ENCODE peak calls at places on chromosome 16, in six cellular contexts. L is CD4-positive, CD25-positive, alpha-beta regulatory T cell; Q is prostate gland; P is uterus; O is HCT116; U is GM12878. B is an unnamed sample. For H3K9me3 and H3K27me3, the result is how much of the 10 kb centered on the place peaks cover.

GRCh38 chr16:47018223-47018891 is 44.9 kb upstream of the DNAJA2 start:
- DNase-seq in L (peak), Q (peak), P (no peak), O (peak), U (peak), B (no peak)

GRCh38 chr16:21666772-21667171 is 3.0 kb downstream of the OTOA start:
- DNase-seq in L (no peak), Q (no peak), P (no peak), O (no peak), U (no peak), B (no peak)

GRCh38 chr16:13680021-13680672 is 239.8 kb upstream of the ERCC4 start:
- DNase-seq in L (no peak), Q (no peak), P (no peak), O (no peak), U (no peak), B (no peak)

GRCh38 chr16:27264151-27264550 is 4.4 kb downstream of the NSMCE1 start:
- DNase-seq in L (no peak), Q (no peak), P (no peak), O (peak), U (no peak), B (no peak)

GRCh38 chr16:64975821-64976220 is 146.0 kb downstream of the CDH11 start:
- DNase-seq in L (no peak), Q (no peak), P (no peak), O (no peak), U (no peak), B (no peak)

GRCh38 chr16:84916850-84917249 is 94.5 kb downstream of the ZDHHC7 start:
- DNase-seq in L (no peak), Q (no peak), P (no peak), O (no peak), U (no peak), B (no peak)

GRCh38 chr16:77599793-77600415 is 122.4 kb upstream of the NUDT7 start:
- DNase-seq in L (peak), Q (peak), P (no peak), O (peak), U (no peak), B (no peak)

GRCh38 chr16:35506898-35507194 is 2047.4 kb downstream of the TP53TG3F start:
- DNase-seq in L (no peak), Q (no peak), P (no peak), O (no peak), U (no peak), B (no peak)

GRCh38 chr16:23556881-23557778 is at the start of the genes EARS2 and UBFD1:
- DNase-seq in L (peak), Q (peak), P (peak), O (peak), U (peak), B (peak)

GRCh38 chr16:62876133-62876532 is 839.9 kb upstream of the CDH8 start:
- DNase-seq in L (no peak), Q (no peak), P (no peak), O (no peak), U (no peak), B (no peak)

GRCh38 chr16:76749780-76750375 is 441.1 kb upstream of the MON1B start:
- DNase-seq in L (no peak), Q (no peak), P (no peak), O (no peak), U (no peak), B (no peak)

GRCh38 chr16:89574681-89575246 is 794 bp upstream of the CPNE7 start:
- DNase-seq in L (peak), Q (no peak), P (no peak), O (peak), U (no peak), B (no peak)

GRCh38 chr16:30569746-30570325 is 1.7 kb downstream of the ZNF688 start:
- DNase-seq in L (no peak), Q (no peak), P (no peak), O (no peak), U (no peak), B (no peak)

GRCh38 chr16:31920373-31920772 is 46.8 kb downstream of the ZNF267 start:
- DNase-seq in L (no peak), Q (no peak), P (no peak), O (no peak), U (no peak), B (no peak)
- H3K9me3 ChIP-seq in L (half or more), Q (under half), P (under half), O (under half), U (under half), B (half or more)

GRCh38 chr16:75309156-75309555 is 57.7 kb upstream of the BCAR1 start:
- DNase-seq in L (no peak), Q (no peak), P (no peak), O (no peak), U (no peak), B (no peak)

GRCh38 chr16:75311383-75311938 is 60.0 kb upstream of the BCAR1 start:
- DNase-seq in L (no peak), Q (no peak), P (no peak), O (no peak), U (no peak), B (no peak)

GRCh38 chr16:75309899-75310430 is 58.5 kb upstream of the BCAR1 start:
- DNase-seq in L (no peak), Q (no peak), P (no peak), O (no peak), U (no peak), B (no peak)

GRCh38 chr16:75312875-75313274 is 61.5 kb upstream of the BCAR1 start:
- DNase-seq in L (no peak), Q (no peak), P (no peak), O (no peak), U (no peak), B (no peak)

GRCh38 chr16:75310541-75310940 is 59.1 kb upstream of the BCAR1 start:
- DNase-seq in L (no peak), Q (no peak), P (no peak), O (no peak), U (no peak), B (no peak)
- H3K27me3 ChIP-seq in L (under half), Q (under half), P (under half), O (under half), U (under half), B (under half)

GRCh38 chr16:68564367-68564985 is 25.4 kb downstream of the ZFP90 start:
- DNase-seq in L (peak), Q (no peak), P (no peak), O (no peak), U (no peak), B (no peak)
- H3K9me3 ChIP-seq in L (half or more), Q (under half), P (under half), O (half or more), U (half or more), B (half or more)

GRCh38 chr16:3032624-3033023 is 4.1 kb downstream of the BICDL2 start:
- DNase-seq in L (no peak), Q (no peak), P (no peak), O (no peak), U (peak), B (no peak)
- H3K27me3 ChIP-seq in L (under half), Q (under half), P (under half), O (under half), U (under half), B (half or more)

GRCh38 chr16:88023366-88023765 is 72.1 kb downstream of the BANP start:
- DNase-seq in L (no peak), Q (no peak), P (no peak), O (no peak), U (no peak), B (no peak)

GRCh38 chr16:88020513-88020885 is 69.3 kb downstream of the BANP start:
- DNase-seq in L (no peak), Q (no peak), P (no peak), O (no peak), U (no peak), B (no peak)

GRCh38 chr16:88022076-88023042 is 71.1 kb downstream of the BANP start:
- DNase-seq in L (no peak), Q (no peak), P (peak), O (no peak), U (no peak), B (no peak)

GRCh38 chr16:88026964-88027938 is 76.0 kb downstream of the BANP start:
- DNase-seq in L (no peak), Q (no peak), P (peak), O (no peak), U (no peak), B (no peak)

DNA sequence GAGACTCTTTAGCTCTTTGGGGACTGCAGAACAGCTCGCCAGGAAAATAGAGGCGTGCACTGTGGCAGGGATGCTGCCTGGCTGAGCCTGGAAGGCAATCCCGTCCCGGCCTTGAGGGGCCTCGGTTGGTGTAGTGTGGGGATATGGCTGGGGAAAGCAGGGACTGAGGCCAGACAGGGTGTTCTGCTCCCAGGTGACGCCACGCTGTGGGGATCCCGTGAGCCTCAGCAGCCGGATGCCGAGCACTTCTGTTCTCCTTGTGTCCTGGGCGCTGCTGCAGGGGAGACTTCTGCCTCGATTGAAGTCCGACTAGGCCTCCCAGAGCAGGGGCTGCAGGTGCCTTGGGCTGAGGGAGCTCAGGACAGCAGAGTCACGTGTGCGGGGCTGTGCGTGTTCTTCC is 72.6 kb downstream of the BANP start:
- DNase-seq in L (no peak), Q (no peak), P (peak), O (no peak), U (no peak), B (no peak)
- H3K9me3 ChIP-seq in L (under half), Q (under half), P (under half), O (under half), U (under half), B (under half)

GRCh38 chr16:50540711-50541007 is 7.5 kb upstream of the NKD1 start:
- DNase-seq in L (no peak), Q (no peak), P (no peak), O (no peak), U (no peak), B (no peak)
- H3K27me3 ChIP-seq in L (under half), Q (under half), P (under half), O (under half), U (under half), B (under half)

DNA sequence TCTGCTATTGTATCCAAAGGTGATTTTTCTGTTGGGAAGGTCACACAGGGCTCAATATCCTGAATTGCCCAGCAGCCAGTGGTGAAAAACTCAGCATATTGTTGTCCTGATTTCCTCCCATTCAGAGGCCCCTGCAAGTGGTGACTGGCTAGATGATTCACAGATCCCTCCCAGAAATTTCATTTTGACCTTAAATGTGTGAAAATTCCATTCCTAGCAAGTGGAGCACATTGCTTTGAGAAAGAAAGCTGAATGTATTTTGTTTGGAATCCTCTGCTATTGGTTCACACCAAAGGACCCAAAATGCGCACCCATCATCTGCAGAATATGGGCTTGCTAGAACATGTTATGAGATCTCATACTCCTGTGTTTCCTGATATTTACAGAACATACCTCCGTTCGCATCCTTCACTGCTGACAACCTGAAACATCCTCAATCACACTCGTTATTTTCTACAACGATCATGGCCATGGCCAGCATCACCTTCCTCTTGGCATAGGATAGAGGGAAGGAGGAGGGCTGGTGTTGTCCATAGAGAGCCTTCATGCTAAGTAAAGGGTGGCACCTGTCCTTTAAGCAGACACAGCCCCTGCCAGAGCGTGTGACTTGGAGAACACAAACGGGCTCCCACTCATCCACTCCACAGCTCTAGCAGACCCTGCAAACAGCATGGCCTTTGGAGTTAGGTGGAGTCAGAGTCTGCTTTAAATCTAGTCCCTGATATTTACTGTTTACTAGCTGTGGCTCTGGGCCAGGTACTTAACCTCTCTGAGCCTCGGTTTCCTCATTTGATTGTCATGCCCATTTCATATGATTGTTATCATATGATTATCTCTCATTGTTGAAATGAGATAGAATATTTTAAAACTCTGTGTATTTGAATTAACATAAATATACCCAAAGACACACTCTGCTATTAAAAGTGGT is 30.4 kb upstream of the NFAT5 start:
- DNase-seq in L (no peak), Q (no peak), P (no peak), O (no peak), U (no peak), B (no peak)
- H3K9me3 ChIP-seq in L (under half), Q (under half), P (under half), O (under half), U (under half), B (under half)

DNA sequence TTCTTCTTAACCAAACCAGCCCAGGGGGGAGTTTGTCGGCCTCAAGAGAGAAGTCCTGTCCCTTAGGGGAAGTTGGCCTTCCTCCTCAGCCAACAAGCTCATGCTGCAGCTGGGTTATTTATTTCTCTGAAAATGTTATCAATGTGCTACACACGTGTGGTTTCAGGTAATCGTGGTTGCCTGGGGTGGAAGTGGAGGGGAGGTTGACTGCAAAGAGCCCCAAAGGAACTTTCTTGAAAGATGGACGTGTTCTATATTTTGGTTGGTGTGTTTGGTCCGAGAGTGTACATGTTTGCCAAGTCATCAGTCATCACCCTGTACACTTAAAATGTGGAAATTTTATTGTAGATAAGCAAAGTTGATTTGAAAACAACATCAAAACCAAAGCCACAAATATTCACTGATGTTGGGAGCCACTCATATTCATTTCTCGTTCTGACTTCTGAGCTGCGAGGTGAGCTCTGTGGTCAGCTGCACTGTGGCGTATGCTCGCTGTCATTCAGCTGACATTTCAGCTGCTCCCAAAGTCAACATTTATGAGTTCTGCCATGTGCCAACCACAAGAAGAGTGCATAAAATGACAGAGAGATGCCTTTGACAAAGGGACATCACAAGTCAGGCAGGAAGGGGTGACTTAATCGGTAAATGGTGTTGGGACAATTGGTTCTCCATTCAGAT is 26.5 kb upstream of the ADGRG1 start:
- DNase-seq in L (peak), Q (no peak), P (no peak), O (no peak), U (peak), B (no peak)
- H3K27me3 ChIP-seq in L (under half), Q (under half), P (under half), O (under half), U (under half), B (under half)